ENCODE peak calls at places on chromosomes 2 and 18, in six cellular contexts. A, C, I, X, P and E are unnamed samples.

GRCh38 chr2:28578768-28579167 is 82.9 kb downstream of the PLB1 start:
- DNase-seq in A (no peak), C (no peak), I (no peak), X (no peak), P (no peak), E (no peak)

GRCh38 chr2:172094319-172095145 is 8.2 kb downstream of the DLX2 start:
- DNase-seq in A (no peak), C (no peak), I (no peak), X (no peak), P (peak), E (no peak)

GRCh38 chr18:52451252-52451651 is 111.3 kb downstream of the DCC start:
- DNase-seq in A (no peak), C (no peak), I (no peak), X (no peak), P (peak), E (no peak)

GRCh38 chr2:71722286-71722685 is 268.9 kb downstream of the DYSF start:
- DNase-seq in A (no peak), C (no peak), I (no peak), X (no peak), P (no peak), E (no peak)

GRCh38 chr2:106956879-106957278 is 70.9 kb upstream of the ST6GAL2 start:
- DNase-seq in A (no peak), C (no peak), I (peak), X (peak), P (no peak), E (no peak)

GRCh38 chr18:63736856-63737255 is 34.1 kb downstream of the SERPINB11 start:
- DNase-seq in A (no peak), C (no peak), I (no peak), X (no peak), P (no peak), E (no peak)

GRCh38 chr2:192885569-192886160 is 690.9 kb upstream of the TMEFF2 start:
- DNase-seq in A (no peak), C (no peak), I (no peak), X (no peak), P (no peak), E (no peak)

GRCh38 chr18:27632706-27633105 is 447.6 kb upstream of the CHST9 start:
- DNase-seq in A (no peak), C (no peak), I (no peak), X (no peak), P (no peak), E (no peak)

GRCh38 chr2:37713258-37713700 is 41.8 kb upstream of the CDC42EP3 start:
- DNase-seq in A (no peak), C (no peak), I (peak), X (peak), P (no peak), E (no peak)

GRCh38 chr2:230435431-230435830 is 19.4 kb downstream of the SP100 start:
- DNase-seq in A (no peak), C (no peak), I (no peak), X (no peak), P (no peak), E (no peak)

GRCh38 chr2:174607989-174608865 is 10.6 kb upstream of the WIPF1 start:
- DNase-seq in A (peak), C (peak), I (no peak), X (no peak), P (no peak), E (no peak)

GRCh38 chr2:4358855-4359254 is 655.5 kb downstream of the DCDC2C start:
- DNase-seq in A (no peak), C (no peak), I (no peak), X (no peak), P (no peak), E (no peak)

GRCh38 chr2:4353668-4354067 is 650.3 kb downstream of the DCDC2C start:
- DNase-seq in A (no peak), C (no peak), I (no peak), X (no peak), P (no peak), E (no peak)

GRCh38 chr2:4354164-4354563 is 650.8 kb downstream of the DCDC2C start:
- DNase-seq in A (no peak), C (no peak), I (no peak), X (no peak), P (no peak), E (no peak)

DNA sequence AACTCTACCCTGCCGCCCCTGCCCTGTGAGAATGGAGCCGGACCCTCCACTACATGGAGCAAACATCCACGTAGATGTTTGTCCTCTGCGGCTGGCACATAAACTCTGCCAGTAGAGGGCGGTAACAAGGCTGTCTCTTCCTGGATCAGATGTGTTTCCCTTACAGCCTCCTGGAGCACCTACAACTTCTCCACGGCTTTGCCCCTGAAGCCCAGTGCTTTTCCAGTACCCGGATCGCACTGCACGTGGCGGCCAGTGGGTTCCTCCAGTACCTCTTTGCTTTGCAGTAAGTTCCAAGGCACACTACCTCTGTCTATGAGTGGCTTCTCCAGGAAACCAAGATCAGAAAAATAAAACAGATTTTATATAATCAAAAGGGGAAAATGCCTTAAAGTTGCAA is 651.3 kb downstream of the DCDC2C start:
- DNase-seq in A (peak), C (peak), I (no peak), X (no peak), P (peak), E (no peak)
- TF ChIP-seq CTCF in A (peak), C (peak), I (no peak), X (no peak), P (peak), E (peak)

GRCh38 chr2:157440404-157441071 is 3.4 kb downstream of the CYTIP start:
- DNase-seq in A (no peak), C (no peak), I (no peak), X (no peak), P (no peak), E (no peak)
- H3K4me3 ChIP-seq in A (peak), C (peak), I (no peak), X (no peak), P (no peak), E (no peak)

DNA sequence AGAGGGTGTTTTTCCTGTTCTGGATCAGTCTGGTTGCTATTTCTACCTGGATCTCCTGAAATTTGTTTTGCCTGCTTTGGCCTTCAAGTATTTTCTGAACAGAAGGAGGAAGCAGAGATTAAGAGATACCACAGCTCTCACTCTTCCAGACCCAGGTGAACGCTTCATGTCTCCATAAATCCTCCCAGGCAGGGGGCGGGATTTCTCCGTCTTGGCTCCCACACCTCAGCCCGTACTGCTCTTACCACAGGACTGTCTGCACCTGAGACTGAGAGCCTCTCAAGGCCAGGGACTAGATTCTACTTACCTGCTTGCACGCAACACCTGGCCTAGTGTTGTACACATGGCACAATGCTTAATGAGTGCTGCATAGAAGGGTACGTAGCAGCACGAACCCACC is 59.9 kb upstream of the LRPPRC start:
- DNase-seq in A (no peak), C (no peak), I (no peak), X (no peak), P (no peak), E (no peak)
- TF ChIP-seq CTCF in A (no peak), C (no peak), I (no peak), X (no peak), P (no peak), E (no peak)

GRCh38 chr2:134118279-134119116 is 135.4 kb upstream of the MGAT5 start:
- DNase-seq in A (peak), C (peak), I (peak), X (peak), P (peak), E (peak)
- H3K4me3 ChIP-seq in A (peak), C (peak), I (no peak), X (no peak), P (no peak), E (no peak)

DNA sequence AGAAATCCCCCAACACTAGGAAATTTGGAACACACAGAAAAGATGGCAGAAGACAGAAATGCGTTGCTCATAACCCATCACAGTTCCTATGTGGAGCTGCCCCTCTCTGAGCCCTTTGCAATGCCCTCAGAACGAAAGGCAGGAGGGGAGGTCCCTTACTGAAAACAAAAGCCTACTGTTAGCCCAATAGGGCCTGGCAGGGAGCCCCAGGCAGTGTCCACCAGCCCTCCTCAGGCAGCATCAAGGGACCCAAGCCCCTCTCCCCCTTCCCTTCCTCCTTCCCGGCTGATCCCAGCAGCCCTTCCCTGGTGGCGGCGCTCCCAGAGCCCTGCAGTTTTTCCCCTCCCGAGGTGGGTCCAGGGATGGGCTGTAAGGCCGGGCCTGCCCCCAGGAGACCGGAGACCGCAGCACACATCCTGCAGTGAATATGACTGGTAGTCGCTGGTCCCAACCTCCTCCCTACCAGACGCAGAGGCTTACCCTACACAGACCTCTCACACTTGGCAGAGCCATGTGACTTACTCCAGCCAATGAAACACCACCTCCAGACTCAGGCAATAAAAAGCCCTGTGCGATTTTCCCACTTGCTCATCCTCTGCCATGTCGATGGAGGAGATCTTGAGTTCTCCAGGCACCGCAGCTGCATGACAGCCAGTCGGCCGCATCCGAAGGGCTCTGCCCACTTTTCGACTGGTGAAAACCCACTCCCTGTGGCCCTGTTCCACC is 19.4 kb upstream of the DUSP2 start:
- DNase-seq in A (peak), C (peak), I (no peak), X (no peak), P (peak), E (no peak)
- TF ChIP-seq CTCF in A (peak), C (no peak), I (no peak), X (no peak), P (no peak), E (no peak)